ENCODE peak calls at places on chromosomes 6 and 20, in seven cellular contexts. O is RWPE1; Y is CD4-positive, alpha-beta T cell; R is brain microvascular endothelial cell; V is HCT116; Z is left ventricle myocardium inferior; B is OCI-LY7. U is an unnamed sample.

GRCh38 chr6:18327621-18328548 is 59.3 kb upstream of the RNF144B start:
- DNase-seq in O (no peak), Y (no peak), R (no peak), V (no peak), Z (no peak), B (peak), U (peak)

GRCh38 chr20:8474027-8474668 is 342.1 kb downstream of the PLCB1 start:
- DNase-seq in O (no peak), Y (no peak), R (no peak), V (no peak), Z (no peak), B (no peak), U (no peak)

GRCh38 chr6:33001685-33002084 is 7.7 kb downstream of the HLA-DOA start:
- DNase-seq in O (no peak), Y (no peak), R (no peak), V (no peak), Z (no peak), B (no peak), U (no peak)

GRCh38 chr6:15441215-15441868 is 195.5 kb downstream of the JARID2 start:
- DNase-seq in O (peak), Y (no peak), R (peak), V (peak), Z (no peak), B (peak), U (no peak)

GRCh38 chr20:14963262-14963663 is 625.9 kb upstream of the FLRT3 start:
- DNase-seq in O (peak), Y (no peak), R (peak), V (peak), Z (no peak), B (no peak), U (peak)

GRCh38 chr20:3681931-3682820 is at the start of gene ADAM33:
- DNase-seq in O (no peak), Y (no peak), R (no peak), V (no peak), Z (peak), B (no peak), U (no peak)

GRCh38 chr6:12477616-12478015 is 187.5 kb downstream of the EDN1 start:
- DNase-seq in O (no peak), Y (no peak), R (no peak), V (no peak), Z (no peak), B (no peak), U (no peak)

GRCh38 chr20:44433751-44434538 is 41.7 kb upstream of the TTPAL start:
- DNase-seq in O (no peak), Y (no peak), R (no peak), V (no peak), Z (no peak), B (no peak), U (no peak)

GRCh38 chr20:22394583-22394982 is 189.8 kb downstream of the FOXA2 start:
- DNase-seq in O (no peak), Y (no peak), R (no peak), V (no peak), Z (no peak), B (no peak), U (no peak)

GRCh38 chr6:150196942-150197745 is 54.3 kb downstream of the PPP1R14C start:
- DNase-seq in O (no peak), Y (no peak), R (no peak), V (no peak), Z (no peak), B (no peak), U (no peak)

GRCh38 chr20:49712918-49713778 is 530 bp downstream of the B4GALT5 start:
- DNase-seq in O (peak), Y (no peak), R (no peak), V (no peak), Z (peak), B (peak), U (peak)

GRCh38 chr6:115610646-115611045 is 450.0 kb downstream of the FRK start:
- DNase-seq in O (no peak), Y (no peak), R (no peak), V (no peak), Z (no peak), B (no peak), U (no peak)

GRCh38 chr6:106087548-106088325 is 1.6 kb downstream of the PRDM1 start:
- DNase-seq in O (no peak), Y (no peak), R (peak), V (no peak), Z (peak), B (no peak), U (no peak)

DNA sequence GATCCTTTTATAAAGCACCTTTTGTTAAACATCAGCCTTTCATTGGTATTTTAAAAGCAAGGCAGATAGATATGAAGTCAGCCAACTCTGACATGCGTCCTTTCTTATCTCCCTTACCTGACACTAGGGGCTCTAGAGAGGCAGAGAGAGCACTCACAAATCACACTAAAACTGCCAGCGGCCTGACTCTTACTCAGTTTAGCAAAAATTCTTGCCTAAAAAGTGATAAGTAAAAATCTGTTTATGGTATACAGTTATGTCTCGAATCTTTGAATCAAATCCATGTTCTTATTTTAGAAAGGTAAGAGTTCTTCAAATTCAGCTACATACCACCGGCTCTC is 10.4 kb upstream of the TDRD6 start:
- DNase-seq in O (peak), Y (no peak), R (no peak), V (no peak), Z (no peak), B (peak), U (no peak)
- TF ChIP-seq CTCF in O (peak), Y (no peak), R (peak), V (no peak), Z (peak), B (peak), U (no peak)

DNA sequence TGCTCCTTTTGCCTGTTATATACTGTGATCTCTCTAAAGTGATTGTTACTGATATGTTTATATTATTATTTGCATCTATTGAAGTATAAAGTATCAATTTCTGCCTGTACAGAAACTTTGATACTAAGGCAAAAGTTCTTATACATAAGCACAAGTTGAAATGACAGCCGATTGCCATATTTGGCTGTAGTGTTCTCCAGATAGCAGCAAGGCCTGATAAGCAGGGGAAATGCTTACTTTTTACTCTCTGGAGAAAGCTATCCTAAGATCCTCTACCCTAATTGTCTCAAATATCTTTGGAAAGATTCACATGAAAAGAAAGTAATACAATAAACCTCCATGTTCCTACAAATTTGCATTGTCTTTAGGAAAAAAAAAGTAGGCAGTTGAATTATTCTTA is 31.4 kb downstream of the SENP6 start:
- DNase-seq in O (no peak), Y (no peak), R (no peak), V (no peak), Z (no peak), B (no peak), U (no peak)
- H3K27ac ChIP-seq in O (no peak), Y (no peak), R (no peak), V (no peak), Z (no peak), B (no peak), U (no peak)

GRCh38 chr6:136341967-136342366 is 52.3 kb upstream of the BCLAF1 start:
- DNase-seq in O (no peak), Y (no peak), R (no peak), V (no peak), Z (no peak), B (peak), U (no peak)
- TF ChIP-seq CTCF in O (no peak), Y (no peak), R (no peak), V (no peak), Z (no peak), B (peak), U (no peak)

DNA sequence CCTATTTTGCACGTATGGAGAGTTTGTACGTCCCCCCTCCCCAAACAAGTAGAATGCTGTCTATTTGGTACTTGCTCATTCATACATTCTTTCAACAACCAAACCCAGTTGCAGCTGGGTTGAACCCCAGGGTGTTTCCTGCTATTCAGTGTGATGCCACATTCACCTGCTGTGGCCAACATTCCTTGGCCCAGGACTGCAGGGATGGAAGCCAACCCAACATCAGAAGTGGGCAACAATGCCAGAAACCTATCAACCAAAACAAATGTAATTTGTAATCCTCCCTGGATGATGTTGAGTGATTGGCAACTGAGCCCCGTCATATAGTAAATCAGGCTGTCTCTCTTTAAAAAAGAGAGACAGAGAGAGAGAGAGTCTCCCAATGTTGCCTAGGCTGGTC is 8.9 kb downstream of the NT5E start:
- DNase-seq in O (no peak), Y (no peak), R (no peak), V (no peak), Z (no peak), B (no peak), U (no peak)
- H3K27ac ChIP-seq in O (peak), Y (no peak), R (peak), V (peak), Z (peak), B (no peak), U (no peak)

GRCh38 chr6:170003027-170003426 is 251.6 kb downstream of the ERMARD start:
- DNase-seq in O (no peak), Y (no peak), R (no peak), V (no peak), Z (no peak), B (no peak), U (no peak)
- TF ChIP-seq CTCF in O (no peak), Y (no peak), R (no peak), V (no peak), Z (peak), B (peak), U (no peak)

DNA sequence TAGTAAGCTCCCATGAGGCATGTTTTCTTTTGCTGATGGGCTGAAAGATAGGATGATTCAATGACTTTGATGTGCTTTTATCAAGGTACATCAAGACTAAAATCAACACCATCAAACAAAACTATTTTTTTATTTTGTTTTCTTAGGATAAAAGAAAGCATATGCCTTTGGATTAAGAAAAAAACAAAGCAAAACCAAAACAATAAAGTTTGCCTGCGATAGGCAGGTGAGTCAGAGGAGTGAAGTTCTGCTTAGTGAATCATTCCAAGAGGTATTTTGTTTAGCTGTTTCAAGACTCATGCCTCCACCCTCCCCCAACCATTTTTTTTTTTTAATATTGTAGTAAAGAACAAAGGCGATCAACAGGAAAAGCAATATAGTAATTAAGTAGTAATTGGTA is 482.6 kb upstream of the MANEA start:
- DNase-seq in O (peak), Y (no peak), R (peak), V (peak), Z (no peak), B (no peak), U (no peak)
- H3K27ac ChIP-seq in O (no peak), Y (no peak), R (no peak), V (peak), Z (no peak), B (no peak), U (no peak)

U was measured in prostate gland.